ENCODE peak calls at places on chromosomes 3 and 15, in four cellular contexts. One of them, this sample, is unnamed.

GRCh38 chr3:47019201-47019600 is 39.7 kb downstream of the NBEAL2 start:
- DNase-seq in islet precursor cell: no peak
- DNase-seq in tibial artery: no peak
- DNase-seq in A172: no peak
- DNase-seq in this sample: no peak

GRCh38 chr15:67202091-67202490 is 52.4 kb downstream of the AAGAB start:
- DNase-seq in tibial artery: no peak
- DNase-seq in islet precursor cell: no peak
- DNase-seq in A172: no peak
- DNase-seq in this sample: no peak

GRCh38 chr3:155647988-155648591 is 96.8 kb downstream of the PLCH1 start:
- DNase-seq in islet precursor cell: peak; percentile 55
- DNase-seq in tibial artery: no peak
- DNase-seq in A172: no peak
- DNase-seq in this sample: no peak

GRCh38 chr15:89926158-89926557 is 13.4 kb upstream of the ARPIN start:
- DNase-seq in islet precursor cell: no peak
- DNase-seq in A172: no peak
- DNase-seq in tibial artery: no peak
- DNase-seq in this sample: no peak

GRCh38 chr15:74203914-74204431 is 1.4 kb upstream of the STRA6 start:
- DNase-seq in tibial artery: peak; percentile 84
- DNase-seq in islet precursor cell: peak; percentile 74
- DNase-seq in A172: peak; percentile 80
- DNase-seq in this sample: no peak

GRCh38 chr3:30512596-30512995 is 93.8 kb upstream of the TGFBR2 start:
- DNase-seq in A172: no peak
- DNase-seq in tibial artery: no peak
- DNase-seq in islet precursor cell: no peak
- DNase-seq in this sample: peak; percentile 70

GRCh38 chr3:177410734-177411133 is 213.5 kb upstream of the TBL1XR1 start:
- DNase-seq in islet precursor cell: no peak
- DNase-seq in A172: peak; percentile 35
- DNase-seq in tibial artery: no peak
- DNase-seq in this sample: peak; percentile 62

GRCh38 chr3:30354972-30355371 is 251.4 kb upstream of the TGFBR2 start:
- DNase-seq in A172: no peak
- DNase-seq in tibial artery: no peak
- DNase-seq in islet precursor cell: no peak
- DNase-seq in this sample: peak; percentile 30

GRCh38 chr15:25170781-25171110 is 216.0 kb downstream of the SNRPN start:
- DNase-seq in tibial artery: no peak
- DNase-seq in A172: no peak
- DNase-seq in islet precursor cell: no peak
- DNase-seq in this sample: no peak

GRCh38 chr3:112647122-112647521 is 6.2 kb upstream of the CCDC80 start:
- DNase-seq in tibial artery: no peak
- DNase-seq in islet precursor cell: peak; percentile 92
- DNase-seq in A172: peak; percentile 90
- DNase-seq in this sample: peak; percentile 35

GRCh38 chr15:68440136-68440535 is 8.2 kb upstream of the ITGA11 start:
- DNase-seq in islet precursor cell: peak; percentile 20
- DNase-seq in tibial artery: no peak
- DNase-seq in A172: no peak
- DNase-seq in this sample: no peak

GRCh38 chr15:58065445-58066041 is at the start of gene ALDH1A2:
- DNase-seq in A172: no peak
- DNase-seq in tibial artery: peak; percentile 26
- DNase-seq in islet precursor cell: peak; percentile 68
- DNase-seq in this sample: peak; percentile 72

GRCh38 chr3:51954120-51954519 is 1.1 kb upstream of the GPR62 start:
- DNase-seq in islet precursor cell: no peak
- DNase-seq in tibial artery: no peak
- DNase-seq in A172: no peak
- DNase-seq in this sample: no peak

GRCh38 chr3:58214484-58215316 is 3.9 kb upstream of the DNASE1L3 start:
- DNase-seq in islet precursor cell: no peak
- DNase-seq in tibial artery: no peak
- DNase-seq in A172: peak; percentile 13
- DNase-seq in this sample: no peak

GRCh38 chr3:10493202-10493589 is 12.2 kb downstream of the ATP2B2 start:
- DNase-seq in A172: no peak
- DNase-seq in tibial artery: no peak
- DNase-seq in islet precursor cell: no peak
- DNase-seq in this sample: no peak

GRCh38 chr3:128383316-128384235 is 83.1 kb downstream of the DNAJB8 start:
- DNase-seq in A172: peak; percentile 84
- DNase-seq in islet precursor cell: peak; percentile 68
- DNase-seq in tibial artery: peak; percentile 59
- DNase-seq in this sample: peak; percentile 86

GRCh38 chr3:40677749-40678148 is 153.0 kb downstream of the ZNF621 start:
- DNase-seq in islet precursor cell: no peak
- DNase-seq in tibial artery: no peak
- DNase-seq in A172: no peak
- DNase-seq in this sample: no peak

GRCh38 chr15:81419304-81419943 is 45.4 kb upstream of the TMC3 start:
- DNase-seq in islet precursor cell: peak; percentile 59
- DNase-seq in tibial artery: no peak
- DNase-seq in A172: no peak
- DNase-seq in this sample: no peak

GRCh38 chr15:35000511-35000910 is 12.4 kb upstream of the ZNF770 start:
- DNase-seq in tibial artery: no peak
- DNase-seq in A172: peak; percentile 64
- DNase-seq in islet precursor cell: peak; percentile 60
- DNase-seq in this sample: no peak

GRCh38 chr3:185960518-185961288 is 22.9 kb upstream of the TRA2B start:
- DNase-seq in A172: no peak
- DNase-seq in islet precursor cell: no peak
- DNase-seq in tibial artery: no peak
- DNase-seq in this sample: no peak

GRCh38 chr3:37892917-37893595 is 31.4 kb downstream of the CTDSPL start:
- DNase-seq in islet precursor cell: no peak
- DNase-seq in tibial artery: peak; percentile 52
- DNase-seq in A172: no peak
- DNase-seq in this sample: peak; percentile 65

This sample was measured in endothelial cell of umbilical vein.